ENCODE peak calls at places on chromosome 4, in nine cellular contexts. One of them, this sample, is unnamed.
A peak's percentile ranks its signal among the peaks of the same experiment; 100 is the strongest.

GRCh38 chr4:77308843-77309242 is 151.8 kb downstream of the CCNG2 start:
- DNase-seq in GM12865: peak; percentile 41
- DNase-seq in cardiac muscle cell: peak; percentile 29
- DNase-seq in chondrocyte: no peak
- DNase-seq in heart left ventricle: no peak
- DNase-seq in pancreas: no peak
- DNase-seq in astrocyte of the spinal cord: peak; percentile 8
- DNase-seq in Panc1: no peak
- DNase-seq in neural crest cell: no peak
- DNase-seq in this sample: peak; percentile 62

GRCh38 chr4:73777612-73778011 is 37.2 kb downstream of the CXCL8 start:
- DNase-seq in pancreas: no peak
- DNase-seq in chondrocyte: no peak
- DNase-seq in neural crest cell: no peak
- DNase-seq in heart left ventricle: no peak
- DNase-seq in Panc1: no peak
- DNase-seq in GM12865: no peak
- DNase-seq in astrocyte of the spinal cord: peak; percentile 51
- DNase-seq in cardiac muscle cell: no peak
- DNase-seq in this sample: peak; percentile 57

GRCh38 chr4:79466621-79467020 is 58.6 kb upstream of the GK2 start:
- DNase-seq in GM12865: no peak
- DNase-seq in chondrocyte: no peak
- DNase-seq in astrocyte of the spinal cord: peak; percentile 29
- DNase-seq in Panc1: no peak
- DNase-seq in heart left ventricle: no peak
- DNase-seq in cardiac muscle cell: no peak
- DNase-seq in neural crest cell: no peak
- DNase-seq in pancreas: no peak
- DNase-seq in this sample: no peak

GRCh38 chr4:89111833-89112563 is 665 bp downstream of the TIGD2 start:
- DNase-seq in GM12865: no peak
- DNase-seq in cardiac muscle cell: peak; percentile 35
- DNase-seq in heart left ventricle: no peak
- DNase-seq in pancreas: no peak
- DNase-seq in astrocyte of the spinal cord: peak; percentile 68
- DNase-seq in neural crest cell: no peak
- DNase-seq in Panc1: no peak
- DNase-seq in chondrocyte: no peak
- DNase-seq in this sample: peak; percentile 91

GRCh38 chr4:37628977-37629609 is 57.1 kb downstream of the RELL1 start:
- DNase-seq in neural crest cell: no peak
- DNase-seq in cardiac muscle cell: no peak
- DNase-seq in astrocyte of the spinal cord: peak; percentile 68
- DNase-seq in Panc1: no peak
- DNase-seq in GM12865: no peak
- DNase-seq in pancreas: no peak
- DNase-seq in heart left ventricle: no peak
- DNase-seq in chondrocyte: no peak
- DNase-seq in this sample: peak; percentile 86

GRCh38 chr4:122842984-122843531 is 16.4 kb downstream of the FGF2 start:
- DNase-seq in chondrocyte: no peak
- DNase-seq in cardiac muscle cell: no peak
- DNase-seq in neural crest cell: no peak
- DNase-seq in pancreas: no peak
- DNase-seq in heart left ventricle: no peak
- DNase-seq in astrocyte of the spinal cord: no peak
- DNase-seq in Panc1: no peak
- DNase-seq in GM12865: no peak
- DNase-seq in this sample: no peak

GRCh38 chr4:173990126-173990878 is 293.2 kb downstream of the FBXO8 start:
- DNase-seq in GM12865: peak; percentile 21
- DNase-seq in cardiac muscle cell: peak; percentile 72
- DNase-seq in chondrocyte: no peak
- DNase-seq in heart left ventricle: no peak
- DNase-seq in pancreas: no peak
- DNase-seq in astrocyte of the spinal cord: peak; percentile 44
- DNase-seq in neural crest cell: no peak
- DNase-seq in Panc1: peak; percentile 8
- DNase-seq in this sample: peak; percentile 42

GRCh38 chr4:3372933-3373465 is 68.8 kb upstream of the HGFAC start:
- DNase-seq in astrocyte of the spinal cord: peak; percentile 5
- DNase-seq in pancreas: no peak
- DNase-seq in Panc1: no peak
- DNase-seq in chondrocyte: no peak
- DNase-seq in cardiac muscle cell: no peak
- DNase-seq in GM12865: peak; percentile 75
- DNase-seq in heart left ventricle: peak; percentile 80
- DNase-seq in neural crest cell: no peak
- DNase-seq in this sample: no peak

GRCh38 chr4:4990857-4991540 is 28.3 kb downstream of the CYTL1 start:
- DNase-seq in chondrocyte: no peak
- DNase-seq in astrocyte of the spinal cord: peak; percentile 55
- DNase-seq in heart left ventricle: peak; percentile 87
- DNase-seq in Panc1: no peak
- DNase-seq in pancreas: peak; percentile 51
- DNase-seq in GM12865: no peak
- DNase-seq in neural crest cell: no peak
- DNase-seq in cardiac muscle cell: peak; percentile 20
- DNase-seq in this sample: peak; percentile 95

GRCh38 chr4:168803727-168804126 is 206.3 kb downstream of the CBR4 start:
- DNase-seq in cardiac muscle cell: no peak
- DNase-seq in Panc1: no peak
- DNase-seq in astrocyte of the spinal cord: peak; percentile 87
- DNase-seq in heart left ventricle: no peak
- DNase-seq in neural crest cell: no peak
- DNase-seq in chondrocyte: no peak
- DNase-seq in pancreas: no peak
- DNase-seq in GM12865: no peak
- DNase-seq in this sample: peak; percentile 83

GRCh38 chr4:98648602-98649001 is 9.8 kb downstream of the TSPAN5 start:
- DNase-seq in neural crest cell: no peak
- DNase-seq in GM12865: no peak
- DNase-seq in astrocyte of the spinal cord: peak; percentile 69
- DNase-seq in heart left ventricle: no peak
- DNase-seq in Panc1: no peak
- DNase-seq in cardiac muscle cell: no peak
- DNase-seq in chondrocyte: no peak
- DNase-seq in pancreas: no peak
- DNase-seq in this sample: no peak

GRCh38 chr4:83109480-83110221 is 4.9 kb downstream of the PLAC8 start:
- DNase-seq in chondrocyte: no peak
- DNase-seq in GM12865: peak; percentile 61
- DNase-seq in astrocyte of the spinal cord: peak; percentile 20
- DNase-seq in Panc1: no peak
- DNase-seq in neural crest cell: peak; percentile 40
- DNase-seq in heart left ventricle: peak; percentile 40
- DNase-seq in pancreas: peak; percentile 43
- DNase-seq in cardiac muscle cell: peak; percentile 72
- DNase-seq in this sample: no peak

GRCh38 chr4:48858130-48858529 is 27.2 kb downstream of the OCIAD1 start:
- DNase-seq in heart left ventricle: no peak
- DNase-seq in Panc1: no peak
- DNase-seq in cardiac muscle cell: no peak
- DNase-seq in pancreas: no peak
- DNase-seq in neural crest cell: no peak
- DNase-seq in GM12865: no peak
- DNase-seq in chondrocyte: no peak
- DNase-seq in astrocyte of the spinal cord: no peak
- DNase-seq in this sample: peak; percentile 6

GRCh38 chr4:83552085-83552484 is 16.2 kb downstream of the GPAT3 start:
- DNase-seq in pancreas: no peak
- DNase-seq in chondrocyte: no peak
- DNase-seq in cardiac muscle cell: no peak
- DNase-seq in heart left ventricle: no peak
- DNase-seq in neural crest cell: no peak
- DNase-seq in Panc1: no peak
- DNase-seq in GM12865: no peak
- DNase-seq in astrocyte of the spinal cord: no peak
- DNase-seq in this sample: peak; percentile 60

GRCh38 chr4:10063544-10064300 is 42.4 kb upstream of the SLC2A9 start:
- DNase-seq in Panc1: no peak
- DNase-seq in astrocyte of the spinal cord: peak; percentile 66
- DNase-seq in neural crest cell: no peak
- DNase-seq in GM12865: no peak
- DNase-seq in pancreas: no peak
- DNase-seq in chondrocyte: no peak
- DNase-seq in heart left ventricle: peak; percentile 68
- DNase-seq in cardiac muscle cell: peak; percentile 63
- DNase-seq in this sample: peak; percentile 80

GRCh38 chr4:155377281-155377680 is 516 bp upstream of the MAP9 start:
- DNase-seq in Panc1: no peak
- DNase-seq in pancreas: no peak
- DNase-seq in chondrocyte: no peak
- DNase-seq in neural crest cell: no peak
- DNase-seq in astrocyte of the spinal cord: peak; percentile 27
- DNase-seq in GM12865: no peak
- DNase-seq in cardiac muscle cell: no peak
- DNase-seq in heart left ventricle: no peak
- DNase-seq in this sample: peak; percentile 17

GRCh38 chr4:144338834-144339233 is 198.3 kb upstream of the GYPA start:
- DNase-seq in pancreas: no peak
- DNase-seq in astrocyte of the spinal cord: no peak
- DNase-seq in cardiac muscle cell: no peak
- DNase-seq in GM12865: no peak
- DNase-seq in neural crest cell: no peak
- DNase-seq in chondrocyte: no peak
- DNase-seq in heart left ventricle: no peak
- DNase-seq in Panc1: no peak
- DNase-seq in this sample: no peak

GRCh38 chr4:82601242-82602015 is 39.6 kb upstream of the TMEM150C start:
- DNase-seq in astrocyte of the spinal cord: no peak
- DNase-seq in Panc1: no peak
- DNase-seq in heart left ventricle: no peak
- DNase-seq in neural crest cell: no peak
- DNase-seq in cardiac muscle cell: no peak
- DNase-seq in GM12865: no peak
- DNase-seq in chondrocyte: no peak
- DNase-seq in pancreas: no peak
- DNase-seq in this sample: peak; percentile 35

GRCh38 chr4:1285790-1286553 is 3.7 kb upstream of the MAEA start:
- DNase-seq in cardiac muscle cell: no peak
- DNase-seq in heart left ventricle: no peak
- DNase-seq in GM12865: peak; percentile 74
- DNase-seq in astrocyte of the spinal cord: no peak
- DNase-seq in Panc1: no peak
- DNase-seq in neural crest cell: no peak
- DNase-seq in pancreas: no peak
- DNase-seq in chondrocyte: no peak
- DNase-seq in this sample: peak; percentile 24
- TF ChIP-seq CTCF in cardiac muscle cell: no peak
- TF ChIP-seq CTCF in heart left ventricle: no peak
- TF ChIP-seq CTCF in GM12865: peak; percentile 51
- TF ChIP-seq CTCF in astrocyte of the spinal cord: no peak
- TF ChIP-seq CTCF in Panc1: no peak
- TF ChIP-seq CTCF in neural crest cell: no peak
- TF ChIP-seq CTCF in pancreas: no peak
- TF ChIP-seq CTCF in chondrocyte: peak; percentile 63
- TF ChIP-seq CTCF in this sample: no peak

GRCh38 chr4:109418588-109418987 is 15.0 kb upstream of the SEC24B start:
- DNase-seq in astrocyte of the spinal cord: no peak
- DNase-seq in neural crest cell: no peak
- DNase-seq in GM12865: no peak
- DNase-seq in Panc1: no peak
- DNase-seq in pancreas: no peak
- DNase-seq in heart left ventricle: no peak
- DNase-seq in chondrocyte: no peak
- DNase-seq in cardiac muscle cell: no peak
- DNase-seq in this sample: no peak
- TF ChIP-seq CTCF in astrocyte of the spinal cord: no peak
- TF ChIP-seq CTCF in neural crest cell: no peak
- TF ChIP-seq CTCF in GM12865: no peak
- TF ChIP-seq CTCF in Panc1: no peak
- TF ChIP-seq CTCF in pancreas: no peak
- TF ChIP-seq CTCF in heart left ventricle: no peak
- TF ChIP-seq CTCF in chondrocyte: no peak
- TF ChIP-seq CTCF in cardiac muscle cell: no peak
- TF ChIP-seq CTCF in this sample: no peak

DNA sequence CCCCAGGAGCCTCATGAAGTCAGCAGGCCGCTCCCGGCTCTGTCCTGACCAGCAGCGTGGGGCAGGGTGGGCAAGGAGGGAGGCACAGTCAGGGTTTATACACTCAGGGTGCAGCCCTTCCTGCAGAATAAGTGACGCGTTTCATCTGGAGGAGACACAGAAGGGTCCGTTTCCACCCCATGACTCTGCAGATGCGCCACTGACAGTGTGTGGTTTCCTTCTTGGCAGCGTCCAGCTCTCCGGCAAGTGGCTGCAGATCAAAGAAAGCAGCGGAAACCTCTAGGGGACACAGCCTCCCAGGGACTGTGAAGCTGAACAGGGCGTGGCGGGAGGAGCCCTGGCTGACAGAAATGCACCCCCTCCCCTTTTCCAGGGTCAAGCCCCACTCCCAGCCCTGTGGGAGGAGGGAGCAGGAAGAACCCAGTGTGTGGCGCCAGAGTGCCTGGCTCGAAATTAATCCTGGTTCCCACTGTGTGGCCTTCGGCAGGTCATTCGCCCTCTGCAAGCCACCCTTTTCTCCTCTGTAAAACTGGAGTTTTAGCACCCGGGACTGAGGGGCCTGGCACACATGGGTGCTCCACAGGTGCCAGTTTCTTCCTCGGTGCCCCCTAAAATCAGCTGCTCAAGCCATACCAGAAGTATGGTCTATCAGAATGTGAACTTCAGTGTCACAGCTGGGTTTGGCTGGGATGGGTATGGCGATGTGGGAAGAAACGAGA is 17.3 kb upstream of the TBC1D14 start:
- DNase-seq in astrocyte of the spinal cord: peak; percentile 74
- DNase-seq in chondrocyte: no peak
- DNase-seq in neural crest cell: peak; percentile 37
- DNase-seq in pancreas: no peak
- DNase-seq in GM12865: no peak
- DNase-seq in heart left ventricle: peak; percentile 59
- DNase-seq in cardiac muscle cell: peak; percentile 60
- DNase-seq in Panc1: no peak
- DNase-seq in this sample: no peak
- TF ChIP-seq CTCF in astrocyte of the spinal cord: peak; percentile 17
- TF ChIP-seq CTCF in chondrocyte: peak; percentile 64
- TF ChIP-seq CTCF in neural crest cell: no peak
- TF ChIP-seq CTCF in pancreas: no peak
- TF ChIP-seq CTCF in GM12865: no peak
- TF ChIP-seq CTCF in heart left ventricle: no peak
- TF ChIP-seq CTCF in cardiac muscle cell: peak; percentile 35
- TF ChIP-seq CTCF in Panc1: no peak
- TF ChIP-seq CTCF in this sample: no peak

DNA sequence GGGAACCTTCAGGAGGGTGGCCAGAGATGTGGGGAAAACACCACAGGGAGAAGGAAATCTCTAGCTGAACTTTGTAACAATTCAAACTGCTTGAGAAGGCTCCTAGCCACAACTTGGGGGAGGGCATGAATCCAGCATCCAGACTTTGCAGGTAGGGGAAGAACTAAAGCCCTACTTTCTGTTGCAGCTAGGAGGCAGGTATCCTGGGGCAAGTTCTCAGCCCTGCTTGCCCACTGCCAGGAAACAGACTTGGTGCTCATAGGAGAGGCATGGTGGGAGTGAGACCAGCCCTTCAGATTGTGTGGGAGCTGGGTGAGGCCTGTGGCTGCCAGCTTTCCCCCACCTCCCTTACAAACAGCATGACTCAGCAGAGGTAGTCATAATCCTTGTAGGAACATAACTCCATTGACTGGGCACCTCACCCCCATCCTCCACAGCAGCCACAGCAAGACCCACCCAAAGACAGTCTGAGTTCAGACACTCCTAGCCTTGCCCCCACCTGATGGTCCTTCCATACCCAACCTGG is 209.5 kb upstream of the CPEB2 start:
- DNase-seq in neural crest cell: no peak
- DNase-seq in cardiac muscle cell: no peak
- DNase-seq in pancreas: no peak
- DNase-seq in heart left ventricle: no peak
- DNase-seq in astrocyte of the spinal cord: peak; percentile 22
- DNase-seq in Panc1: no peak
- DNase-seq in chondrocyte: no peak
- DNase-seq in GM12865: no peak
- DNase-seq in this sample: peak; percentile 49
- TF ChIP-seq CTCF in neural crest cell: no peak
- TF ChIP-seq CTCF in cardiac muscle cell: no peak
- TF ChIP-seq CTCF in pancreas: no peak
- TF ChIP-seq CTCF in heart left ventricle: no peak
- TF ChIP-seq CTCF in astrocyte of the spinal cord: no peak
- TF ChIP-seq CTCF in Panc1: no peak
- TF ChIP-seq CTCF in chondrocyte: no peak
- TF ChIP-seq CTCF in GM12865: no peak
- TF ChIP-seq CTCF in this sample: no peak